ENCODE peak calls at places on chromosomes 5 and 9, in six cellular contexts. A is H9, U is heart right ventricle, D is body of pancreas, H is neuronal stem cell, T is PC-9. P is an unnamed sample.

GRCh38 chr5:180640301-180640764 is 9.1 kb downstream of the FLT4 start:
- DNase-seq in H (no peak), U (no peak), A (no peak), T (no peak), D (no peak), P (no peak)

GRCh38 chr5:4640793-4641192 is 499.3 kb upstream of the ADAMTS16 start:
- DNase-seq in U (no peak), T (no peak), A (peak), H (peak), D (no peak), P (no peak)

GRCh38 chr5:15285901-15286583 is 213.9 kb upstream of the FBXL7 start:
- DNase-seq in T (no peak), H (no peak), A (no peak), D (no peak), U (peak), P (no peak)

GRCh38 chr5:90097082-90097477 is 312.5 kb downstream of the CETN3 start:
- DNase-seq in T (no peak), U (no peak), D (no peak), A (no peak), H (no peak), P (no peak)

GRCh38 chr5:144162686-144163085 is 7.8 kb downstream of the YIPF5 start:
- DNase-seq in U (no peak), A (no peak), D (no peak), T (no peak), H (no peak), P (no peak)

GRCh38 chr9:135887021-135887507 is 20.3 kb downstream of the CAMSAP1 start:
- DNase-seq in U (peak), A (no peak), D (no peak), T (no peak), H (no peak), P (no peak)

GRCh38 chr5:95872333-95873268 is 50.1 kb upstream of the GLRX start:
- DNase-seq in H (no peak), T (no peak), A (no peak), U (no peak), D (no peak), P (no peak)

GRCh38 chr5:62206150-62206829 is 99.7 kb upstream of the KIF2A start:
- DNase-seq in D (no peak), A (peak), U (no peak), T (no peak), H (no peak), P (peak)

GRCh38 chr5:14588758-14589543 is 7.4 kb downstream of the OTULINL start:
- DNase-seq in D (peak), A (no peak), U (no peak), H (no peak), T (no peak), P (no peak)

GRCh38 chr9:132673355-132673754 is 3.1 kb downstream of the GTF3C4 start:
- DNase-seq in U (no peak), A (peak), T (peak), H (no peak), D (no peak), P (no peak)

GRCh38 chr5:76372320-76373054 is 30.6 kb upstream of the IQGAP2 start:
- DNase-seq in H (no peak), T (peak), U (no peak), D (peak), A (peak), P (no peak)

GRCh38 chr5:116045821-116046220 is 13.5 kb downstream of the ARL14EPL start:
- DNase-seq in T (no peak), A (no peak), D (no peak), U (no peak), H (no peak), P (no peak)

GRCh38 chr5:116046823-116047222 is 14.6 kb downstream of the ARL14EPL start:
- DNase-seq in A (no peak), U (no peak), H (no peak), D (no peak), T (no peak), P (no peak)

GRCh38 chr5:116046261-116046660 is 14.0 kb downstream of the ARL14EPL start:
- DNase-seq in A (no peak), H (no peak), D (no peak), U (no peak), T (no peak), P (no peak)

GRCh38 chr5:116042375-116042774 is 10.1 kb downstream of the ARL14EPL start:
- DNase-seq in H (no peak), U (no peak), T (no peak), A (no peak), D (no peak), P (no peak)

DNA sequence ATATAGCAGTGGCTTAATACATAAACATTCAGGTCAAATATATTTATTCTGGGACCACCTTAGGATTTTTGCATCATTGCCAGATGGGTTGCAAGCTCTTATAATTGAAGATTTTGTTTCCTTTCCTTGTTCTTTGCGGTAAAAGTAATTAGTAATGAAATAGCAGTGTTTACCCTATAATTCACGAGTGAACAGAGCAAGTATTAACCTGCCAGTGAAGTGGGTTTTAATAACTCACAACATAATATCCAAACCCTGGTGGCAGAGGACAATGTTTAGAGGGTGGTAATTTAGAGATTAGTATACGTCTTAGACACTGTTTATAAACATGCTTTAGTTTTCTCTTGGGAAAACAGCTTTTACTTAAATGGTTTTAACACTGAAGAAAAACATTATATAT is 11.8 kb downstream of the ARL14EPL start:
- DNase-seq in H (no peak), U (no peak), D (no peak), T (no peak), A (no peak), P (no peak)
- H3K27ac ChIP-seq in H (no peak), U (no peak), D (no peak), T (no peak), A (no peak), P (no peak)

GRCh38 chr9:20988916-20989315 is 42.5 kb downstream of the HACD4 start:
- DNase-seq in A (no peak), T (no peak), D (no peak), H (no peak), U (no peak), P (no peak)

GRCh38 chr9:20987521-20987920 is 43.9 kb downstream of the HACD4 start:
- DNase-seq in U (no peak), T (no peak), A (no peak), D (no peak), H (no peak), P (no peak)

GRCh38 chr9:20989923-20990341 is 41.5 kb downstream of the HACD4 start:
- DNase-seq in D (peak), A (no peak), T (no peak), U (peak), H (no peak), P (peak)

GRCh38 chr9:20988061-20988460 is 43.4 kb downstream of the HACD4 start:
- DNase-seq in H (no peak), A (no peak), T (no peak), U (no peak), D (no peak), P (no peak)

GRCh38 chr9:20990867-20991266 is 40.6 kb downstream of the HACD4 start:
- DNase-seq in D (no peak), T (no peak), H (no peak), U (peak), A (no peak), P (no peak)
- H3K27ac ChIP-seq in D (no peak), T (no peak), H (no peak), U (no peak), A (no peak), P (no peak)

GRCh38 chr5:88786217-88786560 is 96.8 kb downstream of the MEF2C start:
- DNase-seq in D (no peak), U (no peak), T (peak), A (no peak), H (no peak), P (no peak)
- H3K27ac ChIP-seq in D (peak), U (peak), T (peak), A (no peak), H (peak), P (no peak)

DNA sequence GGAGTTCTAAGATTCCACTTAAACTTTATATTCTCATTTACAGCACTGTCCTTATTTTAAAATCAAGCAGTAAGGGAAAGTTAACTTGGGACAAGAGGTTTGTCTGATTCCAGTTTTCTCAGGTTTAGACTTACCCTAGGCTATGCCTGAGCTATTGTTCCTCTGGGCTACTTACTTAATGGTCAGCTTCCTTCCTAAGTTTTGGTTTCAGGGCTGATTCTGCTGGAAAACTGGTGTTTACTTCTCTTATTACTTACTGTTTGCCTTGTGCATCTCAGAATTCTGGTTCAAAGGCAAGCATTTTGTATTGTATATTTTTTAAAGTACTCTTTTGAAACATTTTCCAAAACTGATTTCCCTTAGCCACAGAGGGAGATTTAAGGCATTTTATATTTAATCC is 289.8 kb downstream of the ARHGAP26 start:
- DNase-seq in D (no peak), T (no peak), H (no peak), A (no peak), U (no peak), P (no peak)
- H3K27ac ChIP-seq in D (no peak), T (no peak), H (no peak), A (no peak), U (peak), P (no peak)

GRCh38 chr9:5650356-5651105 is 21.6 kb downstream of the RIC1 start:
- DNase-seq in D (no peak), H (no peak), T (no peak), A (no peak), U (no peak), P (no peak)

GRCh38 chr9:5652810-5653209 is 23.9 kb downstream of the RIC1 start:
- DNase-seq in U (no peak), D (no peak), T (no peak), A (no peak), H (no peak), P (no peak)

GRCh38 chr9:5651246-5651645 is 22.3 kb downstream of the RIC1 start:
- DNase-seq in H (no peak), T (no peak), D (no peak), U (no peak), A (no peak), P (no peak)
- H3K27ac ChIP-seq in H (no peak), T (no peak), D (no peak), U (no peak), A (no peak), P (no peak)